ENCODE peak calls at places on chromosomes 6 and 20, in nine cellular contexts. One of them, this sample, is unnamed.

GRCh38 chr6:35786810-35787209 is 6.0 kb downstream of the CLPSL1 start:
- DNase-seq in ascending aorta: no peak
- DNase-seq in CD8-positive, alpha-beta T cell: no peak
- DNase-seq in upper lobe of left lung: no peak
- DNase-seq in lower lobe of right lung: no peak
- DNase-seq in tibial nerve: no peak
- DNase-seq in GM20000: no peak
- DNase-seq in cardiac muscle cell: no peak
- DNase-seq in bronchial epithelial cell: no peak
- DNase-seq in this sample: no peak

GRCh38 chr6:16781348-16782169 is 20.3 kb upstream of the ATXN1 start:
- DNase-seq in ascending aorta: no peak
- DNase-seq in cardiac muscle cell: no peak
- DNase-seq in GM20000: no peak
- DNase-seq in bronchial epithelial cell: peak
- DNase-seq in upper lobe of left lung: no peak
- DNase-seq in tibial nerve: no peak
- DNase-seq in lower lobe of right lung: no peak
- DNase-seq in CD8-positive, alpha-beta T cell: no peak
- DNase-seq in this sample: no peak

GRCh38 chr6:88380618-88381288 is 214.6 kb upstream of the CNR1 start:
- DNase-seq in lower lobe of right lung: no peak
- DNase-seq in ascending aorta: no peak
- DNase-seq in upper lobe of left lung: no peak
- DNase-seq in tibial nerve: no peak
- DNase-seq in GM20000: no peak
- DNase-seq in CD8-positive, alpha-beta T cell: no peak
- DNase-seq in bronchial epithelial cell: peak
- DNase-seq in cardiac muscle cell: no peak
- DNase-seq in this sample: no peak

GRCh38 chr20:24981750-24982149 is 10.8 kb downstream of the APMAP start:
- DNase-seq in cardiac muscle cell: no peak
- DNase-seq in CD8-positive, alpha-beta T cell: no peak
- DNase-seq in upper lobe of left lung: peak
- DNase-seq in lower lobe of right lung: peak
- DNase-seq in tibial nerve: no peak
- DNase-seq in ascending aorta: no peak
- DNase-seq in bronchial epithelial cell: no peak
- DNase-seq in GM20000: no peak
- DNase-seq in this sample: no peak

GRCh38 chr20:50305636-50306477 is 115.2 kb downstream of the CEBPB start:
- DNase-seq in GM20000: no peak
- DNase-seq in bronchial epithelial cell: peak
- DNase-seq in CD8-positive, alpha-beta T cell: no peak
- DNase-seq in tibial nerve: peak
- DNase-seq in cardiac muscle cell: peak
- DNase-seq in lower lobe of right lung: no peak
- DNase-seq in ascending aorta: no peak
- DNase-seq in upper lobe of left lung: peak
- DNase-seq in this sample: no peak

GRCh38 chr6:7680393-7681075 is 45.4 kb upstream of the BMP6 start:
- DNase-seq in ascending aorta: no peak
- DNase-seq in lower lobe of right lung: no peak
- DNase-seq in bronchial epithelial cell: no peak
- DNase-seq in GM20000: no peak
- DNase-seq in CD8-positive, alpha-beta T cell: no peak
- DNase-seq in cardiac muscle cell: no peak
- DNase-seq in tibial nerve: no peak
- DNase-seq in upper lobe of left lung: no peak
- DNase-seq in this sample: no peak

GRCh38 chr6:79946242-79946641 is 1.1 kb downstream of the ELOVL4 start:
- DNase-seq in upper lobe of left lung: no peak
- DNase-seq in GM20000: peak
- DNase-seq in tibial nerve: no peak
- DNase-seq in CD8-positive, alpha-beta T cell: no peak
- DNase-seq in lower lobe of right lung: no peak
- DNase-seq in cardiac muscle cell: peak
- DNase-seq in bronchial epithelial cell: peak
- DNase-seq in ascending aorta: no peak
- DNase-seq in this sample: no peak

GRCh38 chr6:75334266-75335040 is 49.9 kb upstream of the TMEM30A start:
- DNase-seq in lower lobe of right lung: no peak
- DNase-seq in tibial nerve: no peak
- DNase-seq in GM20000: no peak
- DNase-seq in upper lobe of left lung: peak
- DNase-seq in bronchial epithelial cell: peak
- DNase-seq in ascending aorta: no peak
- DNase-seq in cardiac muscle cell: peak
- DNase-seq in CD8-positive, alpha-beta T cell: no peak
- DNase-seq in this sample: no peak

GRCh38 chr6:43308101-43308989 is at the start of gene CRIP3:
- DNase-seq in tibial nerve: no peak
- DNase-seq in CD8-positive, alpha-beta T cell: peak
- DNase-seq in GM20000: peak
- DNase-seq in bronchial epithelial cell: peak
- DNase-seq in cardiac muscle cell: peak
- DNase-seq in ascending aorta: no peak
- DNase-seq in upper lobe of left lung: peak
- DNase-seq in lower lobe of right lung: peak
- DNase-seq in this sample: peak

GRCh38 chr6:169345198-169345597 is 91.6 kb upstream of the THBS2 start:
- DNase-seq in ascending aorta: no peak
- DNase-seq in upper lobe of left lung: no peak
- DNase-seq in bronchial epithelial cell: no peak
- DNase-seq in cardiac muscle cell: peak
- DNase-seq in lower lobe of right lung: no peak
- DNase-seq in CD8-positive, alpha-beta T cell: no peak
- DNase-seq in GM20000: no peak
- DNase-seq in tibial nerve: peak
- DNase-seq in this sample: no peak

GRCh38 chr6:121544691-121545090 is 109.2 kb downstream of the GJA1 start:
- DNase-seq in GM20000: no peak
- DNase-seq in lower lobe of right lung: no peak
- DNase-seq in cardiac muscle cell: no peak
- DNase-seq in ascending aorta: no peak
- DNase-seq in tibial nerve: no peak
- DNase-seq in bronchial epithelial cell: peak
- DNase-seq in upper lobe of left lung: no peak
- DNase-seq in CD8-positive, alpha-beta T cell: no peak
- DNase-seq in this sample: no peak

GRCh38 chr6:18405477-18406293 is 18.5 kb downstream of the RNF144B start:
- DNase-seq in bronchial epithelial cell: peak
- DNase-seq in tibial nerve: no peak
- DNase-seq in upper lobe of left lung: no peak
- DNase-seq in lower lobe of right lung: no peak
- DNase-seq in CD8-positive, alpha-beta T cell: no peak
- DNase-seq in ascending aorta: no peak
- DNase-seq in GM20000: no peak
- DNase-seq in cardiac muscle cell: peak
- DNase-seq in this sample: no peak

GRCh38 chr6:10418862-10419748 is 4.2 kb upstream of the TFAP2A start:
- DNase-seq in cardiac muscle cell: no peak
- DNase-seq in CD8-positive, alpha-beta T cell: no peak
- DNase-seq in ascending aorta: no peak
- DNase-seq in GM20000: peak
- DNase-seq in tibial nerve: no peak
- DNase-seq in lower lobe of right lung: peak
- DNase-seq in upper lobe of left lung: no peak
- DNase-seq in bronchial epithelial cell: peak
- DNase-seq in this sample: no peak

GRCh38 chr6:19472850-19473249 is 364.3 kb upstream of the ID4 start:
- DNase-seq in lower lobe of right lung: no peak
- DNase-seq in cardiac muscle cell: peak
- DNase-seq in tibial nerve: no peak
- DNase-seq in bronchial epithelial cell: peak
- DNase-seq in GM20000: no peak
- DNase-seq in upper lobe of left lung: no peak
- DNase-seq in CD8-positive, alpha-beta T cell: no peak
- DNase-seq in ascending aorta: no peak
- DNase-seq in this sample: no peak

GRCh38 chr6:8155259-8156012 is 53.1 kb upstream of the EEF1E1 start:
- DNase-seq in cardiac muscle cell: no peak
- DNase-seq in upper lobe of left lung: no peak
- DNase-seq in lower lobe of right lung: no peak
- DNase-seq in CD8-positive, alpha-beta T cell: no peak
- DNase-seq in ascending aorta: no peak
- DNase-seq in GM20000: no peak
- DNase-seq in bronchial epithelial cell: no peak
- DNase-seq in tibial nerve: no peak
- DNase-seq in this sample: no peak

GRCh38 chr6:86728976-86729375 is 208.4 kb upstream of the HTR1E start:
- DNase-seq in GM20000: no peak
- DNase-seq in tibial nerve: no peak
- DNase-seq in ascending aorta: no peak
- DNase-seq in cardiac muscle cell: no peak
- DNase-seq in upper lobe of left lung: no peak
- DNase-seq in CD8-positive, alpha-beta T cell: no peak
- DNase-seq in bronchial epithelial cell: peak
- DNase-seq in lower lobe of right lung: no peak
- DNase-seq in this sample: no peak

GRCh38 chr6:86724695-86725094 is 212.6 kb upstream of the HTR1E start:
- DNase-seq in bronchial epithelial cell: no peak
- DNase-seq in tibial nerve: no peak
- DNase-seq in upper lobe of left lung: no peak
- DNase-seq in CD8-positive, alpha-beta T cell: no peak
- DNase-seq in ascending aorta: no peak
- DNase-seq in cardiac muscle cell: no peak
- DNase-seq in lower lobe of right lung: no peak
- DNase-seq in GM20000: no peak
- DNase-seq in this sample: no peak

GRCh38 chr6:86723729-86724128 is 213.6 kb upstream of the HTR1E start:
- DNase-seq in cardiac muscle cell: no peak
- DNase-seq in upper lobe of left lung: no peak
- DNase-seq in ascending aorta: no peak
- DNase-seq in GM20000: no peak
- DNase-seq in bronchial epithelial cell: peak
- DNase-seq in lower lobe of right lung: no peak
- DNase-seq in tibial nerve: no peak
- DNase-seq in CD8-positive, alpha-beta T cell: no peak
- DNase-seq in this sample: no peak

GRCh38 chr6:86723131-86723530 is 214.2 kb upstream of the HTR1E start:
- DNase-seq in upper lobe of left lung: no peak
- DNase-seq in CD8-positive, alpha-beta T cell: no peak
- DNase-seq in tibial nerve: no peak
- DNase-seq in GM20000: no peak
- DNase-seq in cardiac muscle cell: no peak
- DNase-seq in lower lobe of right lung: no peak
- DNase-seq in ascending aorta: no peak
- DNase-seq in bronchial epithelial cell: peak
- DNase-seq in this sample: no peak
- TF ChIP-seq CTCF in upper lobe of left lung: no peak
- TF ChIP-seq CTCF in CD8-positive, alpha-beta T cell: no peak
- TF ChIP-seq CTCF in tibial nerve: no peak
- TF ChIP-seq CTCF in GM20000: no peak
- TF ChIP-seq CTCF in cardiac muscle cell: no peak
- TF ChIP-seq CTCF in lower lobe of right lung: no peak
- TF ChIP-seq CTCF in ascending aorta: no peak
- TF ChIP-seq CTCF in bronchial epithelial cell: no peak
- TF ChIP-seq CTCF in this sample: no peak

GRCh38 chr6:139164001-139164400 is 29.1 kb downstream of the HECA start:
- DNase-seq in upper lobe of left lung: no peak
- DNase-seq in ascending aorta: no peak
- DNase-seq in lower lobe of right lung: no peak
- DNase-seq in CD8-positive, alpha-beta T cell: no peak
- DNase-seq in GM20000: no peak
- DNase-seq in tibial nerve: no peak
- DNase-seq in cardiac muscle cell: no peak
- DNase-seq in bronchial epithelial cell: no peak
- DNase-seq in this sample: no peak
- TF ChIP-seq CTCF in upper lobe of left lung: no peak
- TF ChIP-seq CTCF in ascending aorta: no peak
- TF ChIP-seq CTCF in lower lobe of right lung: no peak
- TF ChIP-seq CTCF in CD8-positive, alpha-beta T cell: no peak
- TF ChIP-seq CTCF in GM20000: no peak
- TF ChIP-seq CTCF in tibial nerve: no peak
- TF ChIP-seq CTCF in cardiac muscle cell: no peak
- TF ChIP-seq CTCF in bronchial epithelial cell: no peak
- TF ChIP-seq CTCF in this sample: no peak

DNA sequence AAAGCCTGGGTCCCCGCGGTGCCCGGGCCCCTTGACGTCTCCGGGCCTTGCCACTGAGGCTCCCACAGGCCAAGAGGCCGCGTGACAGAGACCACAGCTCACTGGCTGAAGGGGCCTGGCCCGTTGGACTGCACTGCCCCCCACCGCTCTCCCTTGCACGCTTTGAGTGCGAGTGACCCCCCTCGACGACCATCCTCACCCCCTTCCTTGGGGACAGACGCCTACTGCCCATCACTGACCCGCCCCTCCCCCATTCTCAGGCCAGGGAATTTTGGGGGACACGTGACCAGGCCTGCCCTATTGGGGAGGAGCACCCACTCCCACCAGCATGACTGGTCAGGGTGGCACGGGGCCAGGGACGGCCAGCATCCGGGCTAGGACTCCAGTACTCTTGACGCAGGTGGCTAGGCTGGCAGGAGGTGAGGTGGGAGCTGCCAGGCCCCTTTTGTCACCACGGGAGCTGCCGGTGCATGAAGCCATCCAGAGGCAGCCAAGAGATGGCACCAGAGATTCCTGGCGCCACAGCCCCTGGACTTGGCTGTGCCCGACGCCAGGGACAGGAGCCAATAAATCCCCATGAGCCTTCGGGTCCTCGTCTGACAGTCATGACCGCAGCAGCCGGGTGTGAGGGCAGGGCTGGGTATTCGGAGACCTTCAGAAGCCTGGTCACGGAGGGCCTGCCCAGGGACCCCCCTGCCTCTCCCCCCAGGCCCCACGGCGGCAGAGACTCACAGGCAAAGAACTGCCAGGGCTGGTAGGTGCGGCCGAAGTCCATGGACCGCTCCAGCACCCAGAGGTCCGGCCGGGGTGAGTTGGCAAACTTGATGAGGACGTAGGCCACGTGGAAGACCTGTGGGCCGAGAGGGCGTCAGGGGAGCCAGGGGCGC is 14.5 kb downstream of the LAMA5 start:
- DNase-seq in cardiac muscle cell: no peak
- DNase-seq in lower lobe of right lung: no peak
- DNase-seq in ascending aorta: no peak
- DNase-seq in CD8-positive, alpha-beta T cell: no peak
- DNase-seq in bronchial epithelial cell: peak
- DNase-seq in upper lobe of left lung: no peak
- DNase-seq in GM20000: no peak
- DNase-seq in tibial nerve: no peak
- DNase-seq in this sample: no peak
- TF ChIP-seq CTCF in cardiac muscle cell: no peak
- TF ChIP-seq CTCF in lower lobe of right lung: no peak
- TF ChIP-seq CTCF in ascending aorta: peak
- TF ChIP-seq CTCF in CD8-positive, alpha-beta T cell: no peak
- TF ChIP-seq CTCF in bronchial epithelial cell: peak
- TF ChIP-seq CTCF in upper lobe of left lung: no peak
- TF ChIP-seq CTCF in GM20000: no peak
- TF ChIP-seq CTCF in tibial nerve: no peak
- TF ChIP-seq CTCF in this sample: no peak

DNA sequence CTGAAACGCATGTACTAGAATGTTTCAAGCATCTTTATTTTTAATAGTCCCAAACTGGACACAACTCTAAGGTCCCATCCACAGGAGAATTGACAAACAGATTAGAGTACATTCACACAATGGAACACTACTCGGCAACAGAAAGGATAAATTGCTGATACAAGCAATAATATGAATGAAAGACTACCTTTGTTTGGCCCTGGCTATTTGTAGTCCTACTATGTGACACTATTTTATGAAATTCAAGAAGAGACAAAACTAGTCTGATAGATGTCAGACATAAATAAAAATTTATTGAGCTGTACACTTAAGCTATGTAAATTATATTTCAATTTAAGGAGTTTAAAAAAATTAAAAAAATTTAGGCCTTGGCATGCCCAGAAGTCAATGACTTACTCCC is 28.0 kb upstream of the RNF24 start:
- DNase-seq in ascending aorta: no peak
- DNase-seq in upper lobe of left lung: no peak
- DNase-seq in CD8-positive, alpha-beta T cell: no peak
- DNase-seq in cardiac muscle cell: no peak
- DNase-seq in lower lobe of right lung: no peak
- DNase-seq in GM20000: no peak
- DNase-seq in bronchial epithelial cell: no peak
- DNase-seq in tibial nerve: no peak
- DNase-seq in this sample: no peak
- TF ChIP-seq CTCF in ascending aorta: no peak
- TF ChIP-seq CTCF in upper lobe of left lung: no peak
- TF ChIP-seq CTCF in CD8-positive, alpha-beta T cell: no peak
- TF ChIP-seq CTCF in cardiac muscle cell: no peak
- TF ChIP-seq CTCF in lower lobe of right lung: no peak
- TF ChIP-seq CTCF in GM20000: no peak
- TF ChIP-seq CTCF in bronchial epithelial cell: no peak
- TF ChIP-seq CTCF in tibial nerve: no peak
- TF ChIP-seq CTCF in this sample: no peak

This sample was measured in activated B cell treated with CpG ODN at 0.5 μM for 24 hours.